ENCODE peak calls at places on chromosomes 5 and 9, in six cellular contexts. One of them, this sample, is unnamed.

GRCh38 chr9:16028516-16028915 is 475.7 kb downstream of the CCDC171 start:
- DNase-seq in stomach: no peak
- DNase-seq in endothelial cell of umbilical vein: no peak
- DNase-seq in caudate nucleus: no peak
- DNase-seq in epithelial cell of prostate: no peak
- DNase-seq in ovary: no peak
- DNase-seq in this sample: no peak

GRCh38 chr5:43854697-43855292 is 251.8 kb downstream of the NNT start:
- DNase-seq in stomach: no peak
- DNase-seq in endothelial cell of umbilical vein: no peak
- DNase-seq in caudate nucleus: no peak
- DNase-seq in epithelial cell of prostate: no peak
- DNase-seq in ovary: no peak
- DNase-seq in this sample: no peak

GRCh38 chr5:180618830-180619562 is 27.7 kb upstream of the SCGB3A1 start:
- DNase-seq in stomach: no peak
- DNase-seq in endothelial cell of umbilical vein: no peak
- DNase-seq in caudate nucleus: no peak
- DNase-seq in epithelial cell of prostate: no peak
- DNase-seq in ovary: no peak
- DNase-seq in this sample: no peak

GRCh38 chr5:68264024-68264956 is 48.7 kb downstream of the PIK3R1 start:
- DNase-seq in stomach: no peak
- DNase-seq in endothelial cell of umbilical vein: peak
- DNase-seq in caudate nucleus: no peak
- DNase-seq in epithelial cell of prostate: no peak
- DNase-seq in ovary: no peak
- DNase-seq in this sample: no peak

GRCh38 chr9:125343518-125344284 is 82.1 kb downstream of the GAPVD1 start:
- DNase-seq in stomach: no peak
- DNase-seq in endothelial cell of umbilical vein: peak
- DNase-seq in caudate nucleus: no peak
- DNase-seq in epithelial cell of prostate: peak
- DNase-seq in ovary: no peak
- DNase-seq in this sample: no peak

GRCh38 chr5:177361418-177362101 is 3.8 kb downstream of the RGS14 start:
- DNase-seq in stomach: no peak
- DNase-seq in endothelial cell of umbilical vein: no peak
- DNase-seq in caudate nucleus: no peak
- DNase-seq in epithelial cell of prostate: no peak
- DNase-seq in ovary: no peak
- DNase-seq in this sample: no peak

GRCh38 chr5:114089247-114089646 is 272.6 kb upstream of the KCNN2 start:
- DNase-seq in stomach: no peak
- DNase-seq in endothelial cell of umbilical vein: no peak
- DNase-seq in caudate nucleus: no peak
- DNase-seq in epithelial cell of prostate: no peak
- DNase-seq in ovary: no peak
- DNase-seq in this sample: no peak

GRCh38 chr5:150126921-150127265 is 28.8 kb downstream of the PDGFRB start:
- DNase-seq in stomach: no peak
- DNase-seq in endothelial cell of umbilical vein: no peak
- DNase-seq in caudate nucleus: no peak
- DNase-seq in epithelial cell of prostate: no peak
- DNase-seq in ovary: no peak
- DNase-seq in this sample: no peak

GRCh38 chr5:88956416-88956815 is 73.4 kb upstream of the MEF2C start:
- DNase-seq in stomach: no peak
- DNase-seq in endothelial cell of umbilical vein: no peak
- DNase-seq in caudate nucleus: no peak
- DNase-seq in epithelial cell of prostate: no peak
- DNase-seq in ovary: no peak
- DNase-seq in this sample: no peak

GRCh38 chr5:5629579-5629978 is 207.1 kb downstream of the ICE1 start:
- DNase-seq in stomach: no peak
- DNase-seq in endothelial cell of umbilical vein: no peak
- DNase-seq in caudate nucleus: no peak
- DNase-seq in epithelial cell of prostate: no peak
- DNase-seq in ovary: no peak
- DNase-seq in this sample: no peak

GRCh38 chr9:22107646-22108045 is 98.5 kb upstream of the CDKN2B start:
- DNase-seq in stomach: no peak
- DNase-seq in endothelial cell of umbilical vein: no peak
- DNase-seq in caudate nucleus: no peak
- DNase-seq in epithelial cell of prostate: no peak
- DNase-seq in ovary: no peak
- DNase-seq in this sample: no peak

GRCh38 chr5:107874810-107875209 is 204.1 kb upstream of the EFNA5 start:
- DNase-seq in stomach: no peak
- DNase-seq in endothelial cell of umbilical vein: no peak
- DNase-seq in caudate nucleus: no peak
- DNase-seq in epithelial cell of prostate: no peak
- DNase-seq in ovary: no peak
- DNase-seq in this sample: no peak

GRCh38 chr5:24183941-24184340 is 460.8 kb downstream of the CDH10 start:
- DNase-seq in stomach: no peak
- DNase-seq in endothelial cell of umbilical vein: no peak
- DNase-seq in caudate nucleus: no peak
- DNase-seq in epithelial cell of prostate: no peak
- DNase-seq in ovary: no peak
- DNase-seq in this sample: no peak

GRCh38 chr5:33400675-33401074 is 40.1 kb upstream of the TARS1 start:
- DNase-seq in stomach: no peak
- DNase-seq in endothelial cell of umbilical vein: peak
- DNase-seq in caudate nucleus: no peak
- DNase-seq in epithelial cell of prostate: peak
- DNase-seq in ovary: no peak
- DNase-seq in this sample: no peak

GRCh38 chr9:134933076-134933659 is 15.5 kb upstream of the FCN1 start:
- DNase-seq in stomach: no peak
- DNase-seq in endothelial cell of umbilical vein: no peak
- DNase-seq in caudate nucleus: no peak
- DNase-seq in epithelial cell of prostate: no peak
- DNase-seq in ovary: no peak
- DNase-seq in this sample: no peak

GRCh38 chr5:181261320-181262085 is 560 bp upstream of the TRIM52 start:
- DNase-seq in stomach: peak
- DNase-seq in endothelial cell of umbilical vein: peak
- DNase-seq in caudate nucleus: no peak
- DNase-seq in epithelial cell of prostate: no peak
- DNase-seq in ovary: peak
- DNase-seq in this sample: peak

GRCh38 chr9:134800791-134801339 is 79.7 kb upstream of the FCN2 start:
- DNase-seq in stomach: no peak
- DNase-seq in endothelial cell of umbilical vein: no peak
- DNase-seq in caudate nucleus: no peak
- DNase-seq in epithelial cell of prostate: no peak
- DNase-seq in ovary: peak
- DNase-seq in this sample: no peak

GRCh38 chr5:139104577-139105271 is 93.4 kb downstream of the SIL1 start:
- DNase-seq in stomach: no peak
- DNase-seq in endothelial cell of umbilical vein: no peak
- DNase-seq in caudate nucleus: no peak
- DNase-seq in epithelial cell of prostate: peak
- DNase-seq in ovary: peak
- DNase-seq in this sample: no peak

GRCh38 chr9:94911211-94911610 is 184.7 kb downstream of the AOPEP start:
- DNase-seq in stomach: no peak
- DNase-seq in endothelial cell of umbilical vein: no peak
- DNase-seq in caudate nucleus: no peak
- DNase-seq in epithelial cell of prostate: no peak
- DNase-seq in ovary: no peak
- DNase-seq in this sample: no peak

GRCh38 chr9:116656977-116657376 is 30.1 kb upstream of the TRIM32 start:
- DNase-seq in stomach: no peak
- DNase-seq in endothelial cell of umbilical vein: no peak
- DNase-seq in caudate nucleus: no peak
- DNase-seq in epithelial cell of prostate: no peak
- DNase-seq in ovary: no peak
- DNase-seq in this sample: no peak

GRCh38 chr5:78745985-78746384 is 97.4 kb upstream of the LHFPL2 start:
- DNase-seq in stomach: no peak
- DNase-seq in endothelial cell of umbilical vein: no peak
- DNase-seq in caudate nucleus: no peak
- DNase-seq in epithelial cell of prostate: no peak
- DNase-seq in ovary: no peak
- DNase-seq in this sample: no peak

GRCh38 chr5:168656633-168657032 is 77.5 kb upstream of the PANK3 start:
- DNase-seq in stomach: no peak
- DNase-seq in endothelial cell of umbilical vein: no peak
- DNase-seq in caudate nucleus: no peak
- DNase-seq in epithelial cell of prostate: peak
- DNase-seq in ovary: no peak
- DNase-seq in this sample: no peak

GRCh38 chr5:159038907-159039306 is 60.8 kb downstream of the EBF1 start:
- DNase-seq in stomach: no peak
- DNase-seq in endothelial cell of umbilical vein: no peak
- DNase-seq in caudate nucleus: no peak
- DNase-seq in epithelial cell of prostate: no peak
- DNase-seq in ovary: no peak
- DNase-seq in this sample: no peak

GRCh38 chr9:114718801-114719221 is 36.8 kb upstream of the TEX48 start:
- DNase-seq in stomach: peak
- DNase-seq in endothelial cell of umbilical vein: no peak
- DNase-seq in caudate nucleus: no peak
- DNase-seq in epithelial cell of prostate: peak
- DNase-seq in ovary: no peak
- DNase-seq in this sample: no peak

GRCh38 chr9:70683841-70684240 is 269.4 kb upstream of the KLF9 start:
- DNase-seq in stomach: no peak
- DNase-seq in endothelial cell of umbilical vein: no peak
- DNase-seq in caudate nucleus: no peak
- DNase-seq in epithelial cell of prostate: no peak
- DNase-seq in ovary: no peak
- DNase-seq in this sample: no peak

GRCh38 chr9:117414906-117415583 is at the start of gene ASTN2:
- DNase-seq in stomach: no peak
- DNase-seq in endothelial cell of umbilical vein: no peak
- DNase-seq in caudate nucleus: peak
- DNase-seq in epithelial cell of prostate: no peak
- DNase-seq in ovary: no peak
- DNase-seq in this sample: no peak

GRCh38 chr9:95107001-95107749 is 210.3 kb downstream of the FANCC start:
- DNase-seq in stomach: no peak
- DNase-seq in endothelial cell of umbilical vein: peak
- DNase-seq in caudate nucleus: no peak
- DNase-seq in epithelial cell of prostate: no peak
- DNase-seq in ovary: no peak
- DNase-seq in this sample: peak

DNA sequence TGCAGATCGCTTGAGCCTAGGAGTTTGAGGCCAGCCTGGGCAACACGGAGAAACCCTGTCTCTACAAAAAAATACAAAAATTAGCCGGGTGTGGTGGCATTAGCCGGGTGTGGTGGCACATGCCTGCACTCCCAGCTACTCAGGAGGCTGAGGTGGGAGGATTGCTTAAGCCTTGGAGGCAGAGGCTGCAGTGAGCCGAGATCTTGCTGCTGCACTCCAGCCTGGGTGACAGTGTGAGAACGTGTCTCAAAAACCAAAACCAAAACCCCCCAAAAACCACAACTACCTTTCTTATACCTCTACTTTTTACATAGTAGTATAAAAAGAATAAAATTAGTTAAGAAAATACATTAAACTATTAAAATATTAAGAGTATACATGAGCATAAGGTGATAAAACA is 121.2 kb downstream of the RAPGEF6 start:
- DNase-seq in stomach: no peak
- DNase-seq in endothelial cell of umbilical vein: no peak
- DNase-seq in caudate nucleus: no peak
- DNase-seq in epithelial cell of prostate: no peak
- DNase-seq in ovary: no peak
- DNase-seq in this sample: no peak
- H3K27ac ChIP-seq in stomach: no peak
- H3K27ac ChIP-seq in endothelial cell of umbilical vein: peak
- H3K27ac ChIP-seq in caudate nucleus: no peak
- H3K27ac ChIP-seq in epithelial cell of prostate: no peak
- H3K27ac ChIP-seq in ovary: no peak
- H3K27ac ChIP-seq in this sample: no peak

DNA sequence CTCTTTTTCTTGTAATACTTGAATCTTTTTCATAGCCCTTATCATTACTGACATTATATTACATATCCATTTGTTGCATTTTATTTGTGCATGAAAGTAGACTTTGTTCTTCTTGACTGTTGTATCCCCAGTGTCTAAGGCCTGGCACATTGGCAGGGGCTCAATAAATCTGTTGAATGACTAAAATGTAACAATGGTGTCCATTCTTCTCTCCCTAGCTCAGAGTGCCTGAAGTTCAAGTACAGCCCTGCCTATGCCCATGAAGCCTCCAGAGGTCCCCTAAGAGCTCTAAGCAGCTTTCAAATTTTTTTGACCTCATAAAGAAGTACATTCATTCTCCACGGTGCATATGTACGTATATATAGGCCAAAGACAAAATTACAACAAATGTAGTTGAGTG is 4.2 kb upstream of the BSPRY start:
- DNase-seq in stomach: no peak
- DNase-seq in endothelial cell of umbilical vein: no peak
- DNase-seq in caudate nucleus: no peak
- DNase-seq in epithelial cell of prostate: no peak
- DNase-seq in ovary: no peak
- DNase-seq in this sample: no peak
- H3K27ac ChIP-seq in stomach: no peak
- H3K27ac ChIP-seq in endothelial cell of umbilical vein: no peak
- H3K27ac ChIP-seq in caudate nucleus: peak
- H3K27ac ChIP-seq in epithelial cell of prostate: no peak
- H3K27ac ChIP-seq in ovary: no peak
- H3K27ac ChIP-seq in this sample: no peak

GRCh38 chr5:135825373-135826220 is 8.9 kb upstream of the SLC25A48 start:
- DNase-seq in stomach: no peak
- DNase-seq in endothelial cell of umbilical vein: no peak
- DNase-seq in caudate nucleus: no peak
- DNase-seq in epithelial cell of prostate: no peak
- DNase-seq in ovary: no peak
- DNase-seq in this sample: no peak
- H3K27ac ChIP-seq in stomach: no peak
- H3K27ac ChIP-seq in endothelial cell of umbilical vein: no peak
- H3K27ac ChIP-seq in caudate nucleus: no peak
- H3K27ac ChIP-seq in epithelial cell of prostate: no peak
- H3K27ac ChIP-seq in ovary: no peak
- H3K27ac ChIP-seq in this sample: no peak

GRCh38 chr5:171989276-171989675 is 17.2 kb downstream of the FBXW11 start:
- DNase-seq in stomach: no peak
- DNase-seq in endothelial cell of umbilical vein: no peak
- DNase-seq in caudate nucleus: no peak
- DNase-seq in epithelial cell of prostate: peak
- DNase-seq in ovary: no peak
- DNase-seq in this sample: no peak

GRCh38 chr5:171981847-171982246 is 24.6 kb downstream of the FBXW11 start:
- DNase-seq in stomach: no peak
- DNase-seq in endothelial cell of umbilical vein: no peak
- DNase-seq in caudate nucleus: no peak
- DNase-seq in epithelial cell of prostate: no peak
- DNase-seq in ovary: no peak
- DNase-seq in this sample: no peak

GRCh38 chr5:171980729-171981128 is 25.7 kb downstream of the FBXW11 start:
- DNase-seq in stomach: no peak
- DNase-seq in endothelial cell of umbilical vein: no peak
- DNase-seq in caudate nucleus: no peak
- DNase-seq in epithelial cell of prostate: no peak
- DNase-seq in ovary: no peak
- DNase-seq in this sample: no peak

GRCh38 chr5:171986772-171987171 is 19.7 kb downstream of the FBXW11 start:
- DNase-seq in stomach: no peak
- DNase-seq in endothelial cell of umbilical vein: no peak
- DNase-seq in caudate nucleus: no peak
- DNase-seq in epithelial cell of prostate: no peak
- DNase-seq in ovary: no peak
- DNase-seq in this sample: no peak

GRCh38 chr5:171984748-171985419 is 21.6 kb downstream of the FBXW11 start:
- DNase-seq in stomach: no peak
- DNase-seq in endothelial cell of umbilical vein: peak
- DNase-seq in caudate nucleus: no peak
- DNase-seq in epithelial cell of prostate: no peak
- DNase-seq in ovary: no peak
- DNase-seq in this sample: no peak
- H3K27ac ChIP-seq in stomach: no peak
- H3K27ac ChIP-seq in endothelial cell of umbilical vein: peak
- H3K27ac ChIP-seq in caudate nucleus: no peak
- H3K27ac ChIP-seq in epithelial cell of prostate: peak
- H3K27ac ChIP-seq in ovary: no peak
- H3K27ac ChIP-seq in this sample: no peak

This sample was measured in upper lobe of right lung.